ENCODE peak calls at places on chromosome 1, in seven cellular contexts. U is NCI-H1694 treated with DMSO at 0.1 percent for 48 hours, A is endothelial cell, P is D341Med, Y is astrocyte of the spinal cord, I is immature natural killer cell, M is ascending aorta. D is an unnamed sample.

GRCh38 chr1:234226106-234226818 is 147.0 kb upstream of the COA6 start:
- DNase-seq in I (no peak), M (no peak), A (no peak), P (no peak), Y (no peak), U (no peak), D (no peak)

GRCh38 chr1:10881046-10881445 is 84.6 kb upstream of the CASZ1 start:
- DNase-seq in Y (no peak), A (no peak), U (no peak), M (no peak), P (no peak), I (no peak), D (no peak)

GRCh38 chr1:28775121-28775942 is 36.6 kb upstream of the OPRD1 start:
- DNase-seq in A (peak), M (no peak), Y (peak), P (peak), I (peak), U (no peak), D (peak)

GRCh38 chr1:17550684-17551584 is 11.4 kb downstream of the ARHGEF10L start:
- DNase-seq in U (no peak), I (no peak), P (no peak), A (no peak), M (no peak), Y (no peak), D (no peak)

GRCh38 chr1:9289724-9290493 is 2.8 kb upstream of the SPSB1 start:
- DNase-seq in P (no peak), U (no peak), I (no peak), M (no peak), A (no peak), Y (peak), D (no peak)

GRCh38 chr1:7338439-7338838 is 432.7 kb upstream of the VAMP3 start:
- DNase-seq in Y (no peak), P (no peak), M (no peak), U (no peak), A (no peak), I (no peak), D (no peak)

GRCh38 chr1:36239941-36240637 is 15.8 kb downstream of the THRAP3 start:
- DNase-seq in A (no peak), Y (peak), M (no peak), I (peak), U (no peak), P (peak), D (no peak)

GRCh38 chr1:112714313-112715263 is 544 bp downstream of the PPM1J start:
- DNase-seq in U (no peak), I (no peak), Y (no peak), A (peak), P (no peak), M (no peak), D (peak)

GRCh38 chr1:111163363-111163762 is 23.3 kb downstream of the CEPT1 start:
- DNase-seq in Y (no peak), I (no peak), A (no peak), M (no peak), P (no peak), U (no peak), D (no peak)

GRCh38 chr1:95352767-95353166 is 118.8 kb downstream of the RWDD3 start:
- DNase-seq in I (no peak), Y (no peak), A (no peak), P (no peak), U (no peak), M (no peak), D (no peak)

GRCh38 chr1:76237201-76237600 is 162.7 kb downstream of the ST6GALNAC3 start:
- DNase-seq in M (no peak), I (no peak), Y (no peak), U (no peak), A (no peak), P (no peak), D (no peak)

GRCh38 chr1:71295340-71295739 is 214.5 kb upstream of the ZRANB2 start:
- DNase-seq in M (no peak), I (no peak), A (no peak), Y (no peak), P (no peak), U (no peak), D (no peak)

GRCh38 chr1:109197163-109198042 is 16.3 kb upstream of the SARS1 start:
- DNase-seq in A (peak), P (no peak), U (no peak), Y (peak), I (no peak), M (no peak), D (no peak)